ENCODE peak calls at places on chromosomes 7 and 10, in five cellular contexts. One of them, this sample, is unnamed.

GRCh38 chr7:3897430-3898385 is 596.7 kb downstream of the SDK1 start:
- DNase-seq in H54: peak; percentile 52
- DNase-seq in nephron progenitor cell: peak; percentile 33
- DNase-seq in GM13977: peak; percentile 38
- DNase-seq in left lung: no peak
- DNase-seq in this sample: peak; percentile 60

GRCh38 chr10:13448216-13448615 is 80.6 kb downstream of the BEND7 start:
- DNase-seq in GM13977: no peak
- DNase-seq in nephron progenitor cell: no peak
- DNase-seq in left lung: no peak
- DNase-seq in H54: no peak
- DNase-seq in this sample: no peak

GRCh38 chr10:99389721-99390480 is 40.5 kb downstream of the GOT1 start:
- DNase-seq in left lung: no peak
- DNase-seq in nephron progenitor cell: no peak
- DNase-seq in GM13977: no peak
- DNase-seq in H54: no peak
- DNase-seq in this sample: no peak

GRCh38 chr10:91907914-91908357 is 1.4 kb downstream of the FGFBP3 start:
- DNase-seq in H54: no peak
- DNase-seq in nephron progenitor cell: no peak
- DNase-seq in GM13977: peak; percentile 74
- DNase-seq in left lung: no peak
- DNase-seq in this sample: peak; percentile 63

GRCh38 chr7:133053321-133053891 is 28.5 kb downstream of the CHCHD3 start:
- DNase-seq in left lung: no peak
- DNase-seq in H54: peak; percentile 39
- DNase-seq in nephron progenitor cell: no peak
- DNase-seq in GM13977: peak; percentile 31
- DNase-seq in this sample: no peak

GRCh38 chr10:44378626-44379025 is 6.3 kb downstream of the CXCL12 start:
- DNase-seq in H54: no peak
- DNase-seq in GM13977: no peak
- DNase-seq in left lung: peak; percentile 10
- DNase-seq in nephron progenitor cell: no peak
- DNase-seq in this sample: no peak

GRCh38 chr7:90474284-90475210 is 5.1 kb downstream of the PTTG1IP2 start:
- DNase-seq in nephron progenitor cell: no peak
- DNase-seq in H54: peak; percentile 40
- DNase-seq in GM13977: no peak
- DNase-seq in left lung: no peak
- DNase-seq in this sample: no peak

GRCh38 chr7:112214887-112215286 is 8.4 kb downstream of the ZNF277 start:
- DNase-seq in nephron progenitor cell: no peak
- DNase-seq in left lung: no peak
- DNase-seq in H54: no peak
- DNase-seq in GM13977: no peak
- DNase-seq in this sample: no peak

GRCh38 chr7:116711790-116712189 is 39.8 kb downstream of the MET start:
- DNase-seq in left lung: no peak
- DNase-seq in nephron progenitor cell: no peak
- DNase-seq in GM13977: no peak
- DNase-seq in H54: no peak
- DNase-seq in this sample: no peak

GRCh38 chr7:37945336-37945735 is 24.9 kb downstream of the EPDR1 start:
- DNase-seq in nephron progenitor cell: no peak
- DNase-seq in GM13977: no peak
- DNase-seq in H54: no peak
- DNase-seq in left lung: no peak
- DNase-seq in this sample: no peak

GRCh38 chr10:51389415-51390342 is 309.7 kb downstream of the CSTF2T start:
- DNase-seq in H54: peak; percentile 22
- DNase-seq in nephron progenitor cell: peak; percentile 50
- DNase-seq in GM13977: peak; percentile 60
- DNase-seq in left lung: peak; percentile 37
- DNase-seq in this sample: peak; percentile 39

GRCh38 chr10:85946713-85947326 is 419.8 kb downstream of the GRID1 start:
- DNase-seq in H54: no peak
- DNase-seq in GM13977: peak; percentile 28
- DNase-seq in nephron progenitor cell: no peak
- DNase-seq in left lung: no peak
- DNase-seq in this sample: no peak

GRCh38 chr7:73612598-73613269 is 11.6 kb downstream of the MLXIPL start:
- DNase-seq in GM13977: no peak
- DNase-seq in left lung: no peak
- DNase-seq in nephron progenitor cell: no peak
- DNase-seq in H54: peak; percentile 59
- DNase-seq in this sample: peak; percentile 55

GRCh38 chr7:91135300-91135699 is 128.9 kb upstream of the FZD1 start:
- DNase-seq in H54: no peak
- DNase-seq in GM13977: no peak
- DNase-seq in nephron progenitor cell: no peak
- DNase-seq in left lung: no peak
- DNase-seq in this sample: no peak

GRCh38 chr7:30893357-30893756 is 18.3 kb upstream of the AQP1 start:
- DNase-seq in left lung: no peak
- DNase-seq in nephron progenitor cell: no peak
- DNase-seq in H54: no peak
- DNase-seq in GM13977: no peak
- DNase-seq in this sample: peak; percentile 77

GRCh38 chr7:55242613-55243012 is 122.5 kb upstream of the LANCL2 start:
- DNase-seq in H54: no peak
- DNase-seq in GM13977: no peak
- DNase-seq in nephron progenitor cell: no peak
- DNase-seq in left lung: no peak
- DNase-seq in this sample: no peak